ENCODE peak calls at places on chromosomes 2 and 18, in six cellular contexts. Q is IMR-90, A is H9, M is mesenchymal stem cell, D is neuronal stem cell, J is H1. W is an unnamed sample.
A peak's percentile ranks its signal among the peaks of the same experiment; 100 is the strongest.

GRCh38 chr2:27024188-27024587 is 8.6 kb upstream of the TMEM214 start:
- DNase-seq in Q (no peak), A (peak; percentile 84), M (peak; percentile 16), D (no peak), J (peak; percentile 47), W (no peak)

GRCh38 chr18:77711096-77711495 is 461.4 kb downstream of the GALR1 start:
- DNase-seq in Q (no peak), A (no peak), M (no peak), D (no peak), J (no peak), W (no peak)

GRCh38 chr2:200077838-200078237 is 122.5 kb downstream of the MAIP1 start:
- DNase-seq in Q (peak; percentile 88), A (no peak), M (peak; percentile 70), D (no peak), J (no peak), W (no peak)

GRCh38 chr2:96404446-96405373 is 69.1 kb downstream of the NCAPH start:
- DNase-seq in Q (no peak), A (no peak), M (no peak), D (no peak), J (no peak), W (no peak)

GRCh38 chr2:71254078-71254477 is 27.2 kb upstream of the PAIP2B start:
- DNase-seq in Q (no peak), A (no peak), M (no peak), D (no peak), J (no peak), W (no peak)

GRCh38 chr2:69216535-69217332 is 170.3 kb downstream of the GFPT1 start:
- DNase-seq in Q (peak; percentile 85), A (no peak), M (peak; percentile 93), D (no peak), J (no peak), W (no peak)

GRCh38 chr2:242053921-242054320 is 184.4 kb downstream of the RTP5 start:
- DNase-seq in Q (no peak), A (peak; percentile 10), M (no peak), D (no peak), J (no peak), W (no peak)

GRCh38 chr2:145931836-145932352 is 1412.0 kb upstream of the ZEB2 start:
- DNase-seq in Q (no peak), A (no peak), M (no peak), D (no peak), J (peak; percentile 1), W (no peak)

GRCh38 chr2:79782540-79782939 is 269.7 kb downstream of the CTNNA2 start:
- DNase-seq in Q (no peak), A (peak; percentile 82), M (no peak), D (peak; percentile 26), J (peak; percentile 77), W (peak; percentile 8)

GRCh38 chr2:127293386-127293757 is 572 bp downstream of the ERCC3 start:
- DNase-seq in Q (no peak), A (no peak), M (peak; percentile 17), D (no peak), J (no peak), W (no peak)

GRCh38 chr2:191051825-191052778 is 38.1 kb upstream of the STAT1 start:
- DNase-seq in Q (peak; percentile 74), A (no peak), M (peak; percentile 76), D (peak; percentile 23), J (no peak), W (peak; percentile 80)

GRCh38 chr2:121205321-121205942 is 79.6 kb downstream of the TFCP2L1 start:
- DNase-seq in Q (no peak), A (no peak), M (no peak), D (no peak), J (no peak), W (no peak)

GRCh38 chr2:99970292-99970868 is 172.0 kb downstream of the AFF3 start:
- DNase-seq in Q (peak; percentile 58), A (no peak), M (no peak), D (no peak), J (no peak), W (no peak)

GRCh38 chr2:213007290-213007838 is 144.0 kb downstream of the IKZF2 start:
- DNase-seq in Q (no peak), A (no peak), M (no peak), D (no peak), J (no peak), W (no peak)

DNA sequence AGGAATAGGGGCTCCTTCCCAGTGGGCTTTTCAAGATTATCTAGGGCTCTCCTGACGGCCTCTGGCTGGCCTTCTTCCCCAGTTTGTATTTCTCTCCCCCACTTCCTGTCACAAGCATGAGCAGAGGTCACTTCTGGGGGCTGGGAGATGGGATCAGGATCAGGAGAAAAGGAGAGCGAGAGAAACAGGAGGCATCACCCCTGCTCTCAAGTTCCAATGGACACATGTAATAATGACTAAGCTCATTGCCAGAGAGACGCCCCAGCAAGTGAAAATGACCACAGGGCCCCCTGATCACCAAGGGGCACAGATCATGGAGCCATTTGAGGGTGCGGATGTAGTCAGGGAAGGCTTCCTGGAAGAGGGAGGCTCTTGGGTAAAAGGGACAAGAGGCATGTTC is 92.1 kb downstream of the SMAD7 start:
- DNase-seq in Q (no peak), A (no peak), M (peak; percentile 43), D (no peak), J (no peak), W (no peak)
- H2AK5ac ChIP-seq in Q (peak overlapping the region; percentile 51), A (no peak overlapping the region), M (peak overlapping the region; percentile 7), D (peak overlapping the region; percentile 94), J (no peak overlapping the region), W (peak overlapping the region; percentile 12)

DNA sequence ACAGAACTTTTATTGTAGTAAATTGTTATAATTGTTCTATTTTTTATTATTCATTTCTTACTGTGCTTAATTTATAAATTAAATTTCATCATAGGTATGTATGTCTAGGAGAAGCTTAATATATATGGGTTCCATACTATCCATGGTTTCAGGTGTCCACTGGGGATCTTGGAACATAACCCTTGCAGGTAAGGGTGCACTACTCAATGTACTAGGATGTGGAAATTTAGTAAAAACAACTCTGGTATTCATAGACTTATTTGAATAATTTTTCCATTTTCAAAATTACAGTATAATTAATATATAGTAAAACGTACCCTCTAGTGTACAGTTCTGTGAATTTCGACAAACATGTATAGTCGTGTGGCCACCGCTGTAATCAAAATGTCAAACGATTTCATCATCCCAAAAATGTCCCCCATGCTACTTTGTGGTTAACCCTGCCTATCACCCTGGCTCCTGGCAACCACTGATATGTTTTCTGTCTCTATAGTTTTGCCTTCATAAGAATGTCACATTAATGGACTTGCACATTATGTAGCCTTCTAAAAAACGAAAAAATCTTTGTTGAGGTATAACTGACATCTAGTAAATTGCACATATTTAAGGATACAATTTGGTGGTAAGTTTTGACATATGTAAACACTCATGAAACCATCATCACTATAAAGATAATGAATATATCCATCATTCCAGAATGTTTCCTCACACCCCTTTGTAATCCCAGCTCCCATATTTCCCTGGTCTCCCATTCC is 45.7 kb downstream of the ARL5A start:
- DNase-seq in Q (no peak), A (no peak), M (no peak), D (no peak), J (no peak), W (no peak)
- H4K91ac ChIP-seq in Q (no peak overlapping the region), A (no peak overlapping the region), M (no peak overlapping the region), D (no peak overlapping the region), J (no peak overlapping the region), W (no peak overlapping the region)

DNA sequence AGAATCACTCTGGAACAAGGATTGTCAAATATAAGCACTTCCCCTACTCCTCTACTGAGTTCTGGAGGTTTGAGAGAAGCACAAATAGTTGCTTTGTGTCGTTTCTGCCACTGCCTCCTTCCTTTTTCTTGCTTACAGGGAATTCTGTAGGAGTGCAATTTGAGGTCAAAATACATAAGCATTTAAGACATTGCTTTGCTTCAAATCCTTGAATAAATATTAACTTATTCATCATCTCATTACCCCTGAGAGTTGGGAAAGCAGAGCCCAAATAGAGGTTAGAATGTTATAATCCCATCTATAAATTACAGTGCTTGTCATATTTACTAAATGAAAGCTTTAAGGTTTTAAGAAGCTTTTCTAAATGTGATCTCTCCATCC is 277.0 kb upstream of the FN1 start:
- DNase-seq in Q (peak; percentile 47), A (no peak), M (peak; percentile 59), D (no peak), J (no peak), W (no peak)
- H2AK5ac ChIP-seq in Q (peak overlapping the region; percentile 92), A (no peak overlapping the region), M (peak overlapping the region; percentile 88), D (no peak overlapping the region), J (no peak overlapping the region), W (peak overlapping the region; percentile 32)

GRCh38 chr18:62784966-62785413 is 69.6 kb downstream of the PHLPP1 start:
- DNase-seq in Q (peak; percentile 84), A (no peak), M (peak; percentile 88), D (no peak), J (no peak), W (peak; percentile 39)
- H4K91ac ChIP-seq in Q (no peak overlapping the region), A (no peak overlapping the region), M (no peak overlapping the region), D (no peak overlapping the region), J (no peak overlapping the region), W (no peak overlapping the region)

DNA sequence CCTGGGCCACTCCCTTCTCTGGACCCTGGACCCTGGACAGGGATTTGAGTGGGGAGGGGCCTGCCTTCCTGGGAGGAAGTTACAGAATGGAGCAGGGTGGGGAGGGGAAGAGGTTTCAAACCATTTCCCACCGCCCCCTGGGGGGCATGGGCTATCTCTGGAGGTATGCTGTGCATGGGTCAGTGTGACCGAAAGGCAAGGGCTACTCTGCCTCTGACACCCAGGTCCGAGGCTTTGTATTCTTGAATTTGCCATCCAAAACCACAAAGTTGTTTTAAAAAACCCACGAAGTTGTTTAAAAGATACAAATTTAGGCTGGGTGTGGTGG is 46.9 kb downstream of the GORASP2 start:
- DNase-seq in Q (no peak), A (no peak), M (no peak), D (no peak), J (no peak), W (no peak)
- H2AK5ac ChIP-seq in Q (no peak overlapping the region), A (no peak overlapping the region), M (no peak overlapping the region), D (peak overlapping the region; percentile 60), J (no peak overlapping the region), W (peak overlapping the region; percentile 71)

W was measured in trophoblast cell.